ENCODE peak calls at places on chromosomes 4 and X, in five cellular contexts. N, R, O, D and C are unnamed samples.

GRCh38 chr4:140645614-140646412 is 77.1 kb upstream of the UCP1 start:
- DNase-seq in O (no peak), N (no peak), D (no peak), R (no peak), C (peak)

GRCh38 chr4:128512767-128513322 is 225.2 kb upstream of the PGRMC2 start:
- DNase-seq in R (no peak), O (no peak), N (no peak), D (no peak), C (no peak)

GRCh38 chr4:81512945-81513584 is 41.4 kb upstream of the RASGEF1B start:
- DNase-seq in D (no peak), O (no peak), R (no peak), N (no peak), C (no peak)

GRCh38 chr4:182698212-182698611 is 219.0 kb downstream of the DCTD start:
- DNase-seq in D (no peak), R (no peak), N (peak), O (no peak), C (no peak)

GRCh38 chrX:109519001-109519400 is 17.6 kb upstream of the NXT2 start:
- DNase-seq in D (no peak), O (no peak), R (no peak), N (no peak), C (no peak)

GRCh38 chrX:130039847-130040246 is 57.4 kb downstream of the BCORL1 start:
- DNase-seq in R (no peak), N (no peak), O (no peak), D (no peak), C (no peak)

GRCh38 chrX:144006811-144007210 is 122.9 kb downstream of the UBE2NL start:
- DNase-seq in O (no peak), N (peak), R (no peak), D (peak), C (no peak)

GRCh38 chr4:11427201-11427996 is 1.3 kb downstream of the HS3ST1 start:
- DNase-seq in O (no peak), N (no peak), D (no peak), R (no peak), C (no peak)

GRCh38 chrX:5823861-5824260 is 404.8 kb downstream of the NLGN4X start:
- DNase-seq in D (no peak), R (no peak), O (no peak), N (no peak), C (no peak)

GRCh38 chr4:76028242-76028859 is 5.1 kb upstream of the CXCL10 start:
- DNase-seq in N (no peak), O (no peak), R (no peak), D (no peak), C (no peak)

GRCh38 chr4:24771241-24771640 is 24.1 kb upstream of the SOD3 start:
- DNase-seq in D (no peak), O (no peak), R (no peak), N (peak), C (no peak)

GRCh38 chrX:48720580-48721240 is 24.2 kb downstream of the SUV39H1 start:
- DNase-seq in D (no peak), R (no peak), N (no peak), O (no peak), C (no peak)

GRCh38 chrX:2376166-2376565 is 124.6 kb downstream of the DHRSX start:
- DNase-seq in N (no peak), O (no peak), R (no peak), D (no peak), C (no peak)

GRCh38 chrX:49230500-49231232 is 2.5 kb downstream of the CACNA1F start:
- DNase-seq in D (no peak), O (peak), N (no peak), R (peak), C (no peak)

GRCh38 chr4:24321637-24322036 is 262.7 kb downstream of the DHX15 start:
- DNase-seq in R (no peak), N (no peak), O (no peak), D (no peak), C (no peak)

GRCh38 chr4:157590679-157591078 is 370.2 kb downstream of the GRIA2 start:
- DNase-seq in N (no peak), O (no peak), R (no peak), D (no peak), C (no peak)

GRCh38 chr4:7013171-7013570 is 30.0 kb upstream of the TADA2B start:
- DNase-seq in R (no peak), O (no peak), D (no peak), N (no peak), C (no peak)

GRCh38 chr4:73844352-73844751 is 7.9 kb downstream of the CXCL6 start:
- DNase-seq in D (peak), N (no peak), R (no peak), O (no peak), C (no peak)

GRCh38 chrX:13476384-13476783 is 93.0 kb upstream of the EGFL6 start:
- DNase-seq in N (peak), R (no peak), O (no peak), D (no peak), C (no peak)

GRCh38 chr4:184163813-184164212 is 53.9 kb downstream of the ENPP6 start:
- DNase-seq in D (no peak), N (peak), R (no peak), O (no peak), C (peak)

GRCh38 chrX:122134291-122134690 is 1049.8 kb upstream of the GRIA3 start:
- DNase-seq in D (no peak), R (no peak), O (no peak), N (no peak), C (no peak)

GRCh38 chr4:40150932-40151331 is 45.9 kb upstream of the RHOH start:
- DNase-seq in D (no peak), N (no peak), O (no peak), R (no peak), C (no peak)

GRCh38 chr4:89562715-89563114 is 255.1 kb upstream of the GPRIN3 start:
- DNase-seq in R (no peak), N (no peak), D (no peak), O (no peak), C (no peak)